ENCODE peak calls at places on chromosome 4, in six cellular contexts. One of them, this sample, is unnamed.
A peak's percentile ranks its signal among the peaks of the same experiment; 100 is the strongest.

GRCh38 chr4:53717064-53717549 is 125.8 kb upstream of the LNX1 start:
- DNase-seq in aorta: no peak
- DNase-seq in mammary epithelial cell: no peak
- DNase-seq in fibroblast of the aortic adventitia: no peak
- DNase-seq in neural progenitor cell: no peak
- DNase-seq in AG04449: no peak
- DNase-seq in this sample: no peak

GRCh38 chr4:13548984-13549546 is 4.8 kb upstream of the NKX3-2 start:
- DNase-seq in neural progenitor cell: peak; percentile 93
- DNase-seq in mammary epithelial cell: peak; percentile 70
- DNase-seq in fibroblast of the aortic adventitia: peak; percentile 83
- DNase-seq in aorta: peak; percentile 85
- DNase-seq in AG04449: peak; percentile 9
- DNase-seq in this sample: peak; percentile 59

GRCh38 chr4:16591867-16592266 is 306.6 kb downstream of the LDB2 start:
- DNase-seq in neural progenitor cell: peak; percentile 85
- DNase-seq in mammary epithelial cell: no peak
- DNase-seq in fibroblast of the aortic adventitia: no peak
- DNase-seq in aorta: no peak
- DNase-seq in AG04449: no peak
- DNase-seq in this sample: no peak

GRCh38 chr4:175127314-175127713 is 209.2 kb downstream of the ADAM29 start:
- DNase-seq in fibroblast of the aortic adventitia: no peak
- DNase-seq in mammary epithelial cell: peak; percentile 82
- DNase-seq in neural progenitor cell: no peak
- DNase-seq in aorta: no peak
- DNase-seq in AG04449: no peak
- DNase-seq in this sample: peak; percentile 89

GRCh38 chr4:39563448-39563847 is 36.2 kb upstream of the UGDH start:
- DNase-seq in fibroblast of the aortic adventitia: no peak
- DNase-seq in AG04449: no peak
- DNase-seq in mammary epithelial cell: no peak
- DNase-seq in aorta: no peak
- DNase-seq in neural progenitor cell: no peak
- DNase-seq in this sample: peak; percentile 49

GRCh38 chr4:28226962-28227361 is 1366.3 kb downstream of the STIM2 start:
- DNase-seq in neural progenitor cell: no peak
- DNase-seq in mammary epithelial cell: no peak
- DNase-seq in aorta: no peak
- DNase-seq in AG04449: no peak
- DNase-seq in fibroblast of the aortic adventitia: no peak
- DNase-seq in this sample: peak; percentile 52

GRCh38 chr4:23819041-23819511 is 70.8 kb downstream of the PPARGC1A start:
- DNase-seq in mammary epithelial cell: no peak
- DNase-seq in AG04449: no peak
- DNase-seq in aorta: peak; percentile 43
- DNase-seq in fibroblast of the aortic adventitia: no peak
- DNase-seq in neural progenitor cell: no peak
- DNase-seq in this sample: no peak

GRCh38 chr4:71283642-71284257 is 55.1 kb upstream of the SLC4A4 start:
- DNase-seq in aorta: no peak
- DNase-seq in AG04449: no peak
- DNase-seq in fibroblast of the aortic adventitia: no peak
- DNase-seq in mammary epithelial cell: no peak
- DNase-seq in neural progenitor cell: no peak
- DNase-seq in this sample: no peak

GRCh38 chr4:37480509-37480908 is 205.7 kb downstream of the RELL1 start:
- DNase-seq in fibroblast of the aortic adventitia: no peak
- DNase-seq in aorta: no peak
- DNase-seq in mammary epithelial cell: no peak
- DNase-seq in AG04449: no peak
- DNase-seq in neural progenitor cell: no peak
- DNase-seq in this sample: no peak

GRCh38 chr4:2816401-2816954 is 23.6 kb downstream of the SH3BP2 start:
- DNase-seq in neural progenitor cell: no peak
- DNase-seq in aorta: no peak
- DNase-seq in fibroblast of the aortic adventitia: no peak
- DNase-seq in AG04449: no peak
- DNase-seq in mammary epithelial cell: no peak
- DNase-seq in this sample: no peak
- H3K4me3 ChIP-seq in neural progenitor cell: no peak overlapping the region
- H3K4me3 ChIP-seq in aorta: no peak overlapping the region
- H3K4me3 ChIP-seq in fibroblast of the aortic adventitia: no peak overlapping the region
- H3K4me3 ChIP-seq in AG04449: no peak overlapping the region
- H3K4me3 ChIP-seq in mammary epithelial cell: no peak overlapping the region
- H3K4me3 ChIP-seq in this sample: no peak overlapping the region

GRCh38 chr4:183798249-183798920 is 106.7 kb upstream of the STOX2 start:
- DNase-seq in fibroblast of the aortic adventitia: no peak
- DNase-seq in aorta: no peak
- DNase-seq in mammary epithelial cell: peak; percentile 40
- DNase-seq in neural progenitor cell: peak; percentile 42
- DNase-seq in AG04449: no peak
- DNase-seq in this sample: peak; percentile 9

GRCh38 chr4:183801460-183802168 is 103.5 kb upstream of the STOX2 start:
- DNase-seq in aorta: no peak
- DNase-seq in mammary epithelial cell: no peak
- DNase-seq in AG04449: no peak
- DNase-seq in neural progenitor cell: no peak
- DNase-seq in fibroblast of the aortic adventitia: no peak
- DNase-seq in this sample: no peak

GRCh38 chr4:183798921-183799307 is 106.2 kb upstream of the STOX2 start:
- DNase-seq in AG04449: no peak
- DNase-seq in aorta: no peak
- DNase-seq in fibroblast of the aortic adventitia: no peak
- DNase-seq in neural progenitor cell: peak; percentile 67
- DNase-seq in mammary epithelial cell: peak; percentile 6
- DNase-seq in this sample: no peak

GRCh38 chr4:183797041-183797444 is 108.1 kb upstream of the STOX2 start:
- DNase-seq in mammary epithelial cell: peak; percentile 32
- DNase-seq in AG04449: no peak
- DNase-seq in fibroblast of the aortic adventitia: no peak
- DNase-seq in aorta: no peak
- DNase-seq in neural progenitor cell: peak; percentile 35
- DNase-seq in this sample: no peak

DNA sequence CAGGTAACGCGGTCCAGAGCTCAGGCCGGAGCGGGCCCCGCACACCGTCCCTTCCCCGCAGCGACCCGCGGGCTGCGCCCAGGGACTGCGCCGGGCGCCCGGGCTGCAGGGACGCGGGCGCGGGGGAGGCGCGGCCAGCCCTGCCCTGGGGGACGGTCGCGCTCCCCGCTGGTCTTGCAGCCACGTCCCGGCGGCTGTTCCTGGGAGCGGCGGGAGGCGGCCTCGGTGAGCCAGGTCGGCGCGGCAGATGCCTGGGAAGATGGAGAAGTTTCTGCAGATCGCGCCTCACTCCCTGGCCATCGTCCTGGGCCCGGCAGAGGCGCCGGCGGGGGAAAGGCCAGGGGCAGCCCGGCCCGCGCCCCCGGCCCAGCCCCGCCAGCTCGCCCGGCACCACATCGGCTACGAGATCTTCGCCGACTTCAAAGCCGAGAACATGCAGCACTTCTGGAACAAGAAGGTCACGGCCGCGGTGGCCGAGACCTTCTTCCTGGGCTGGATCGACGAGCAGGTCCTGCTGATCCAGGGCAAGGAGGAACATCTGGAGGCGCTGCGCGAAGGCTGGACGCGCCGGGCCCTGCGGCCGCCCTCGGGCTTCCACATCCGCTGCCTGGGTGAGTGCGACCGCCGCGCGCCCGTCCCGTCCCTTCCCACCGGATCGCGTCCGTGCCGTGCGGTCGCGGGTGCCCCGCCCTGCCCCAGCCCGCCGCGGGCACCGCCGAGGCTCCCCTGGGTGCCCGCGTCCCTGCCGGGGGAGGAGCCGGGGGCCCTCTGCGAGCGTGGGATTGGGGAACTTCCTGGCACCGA is 107.5 kb upstream of the STOX2 start:
- DNase-seq in neural progenitor cell: peak; percentile 73
- DNase-seq in AG04449: no peak
- DNase-seq in mammary epithelial cell: peak; percentile 48
- DNase-seq in fibroblast of the aortic adventitia: peak; percentile 3
- DNase-seq in aorta: no peak
- DNase-seq in this sample: peak; percentile 9
- H3K4me3 ChIP-seq in neural progenitor cell: peak overlapping the region; percentile 52
- H3K4me3 ChIP-seq in AG04449: peak overlapping the region; percentile 29
- H3K4me3 ChIP-seq in mammary epithelial cell: peak overlapping the region; percentile 52
- H3K4me3 ChIP-seq in fibroblast of the aortic adventitia: peak overlapping the region; percentile 44
- H3K4me3 ChIP-seq in aorta: peak overlapping the region; percentile 22
- H3K4me3 ChIP-seq in this sample: peak overlapping the region; percentile 53

GRCh38 chr4:18508801-18509200 is 487.2 kb upstream of the LCORL start:
- DNase-seq in aorta: no peak
- DNase-seq in mammary epithelial cell: no peak
- DNase-seq in neural progenitor cell: no peak
- DNase-seq in AG04449: no peak
- DNase-seq in fibroblast of the aortic adventitia: no peak
- DNase-seq in this sample: no peak
- H3K4me3 ChIP-seq in aorta: no peak overlapping the region
- H3K4me3 ChIP-seq in mammary epithelial cell: no peak overlapping the region
- H3K4me3 ChIP-seq in neural progenitor cell: no peak overlapping the region
- H3K4me3 ChIP-seq in AG04449: no peak overlapping the region
- H3K4me3 ChIP-seq in fibroblast of the aortic adventitia: no peak overlapping the region
- H3K4me3 ChIP-seq in this sample: no peak overlapping the region

GRCh38 chr4:41120297-41121217 is 93.8 kb downstream of the APBB2 start:
- DNase-seq in AG04449: no peak
- DNase-seq in neural progenitor cell: no peak
- DNase-seq in aorta: peak; percentile 67
- DNase-seq in fibroblast of the aortic adventitia: peak; percentile 87
- DNase-seq in mammary epithelial cell: peak; percentile 45
- DNase-seq in this sample: peak; percentile 78
- H3K4me3 ChIP-seq in AG04449: no peak overlapping the region
- H3K4me3 ChIP-seq in neural progenitor cell: no peak overlapping the region
- H3K4me3 ChIP-seq in aorta: peak overlapping the region; percentile 23
- H3K4me3 ChIP-seq in fibroblast of the aortic adventitia: peak overlapping the region; percentile 28
- H3K4me3 ChIP-seq in mammary epithelial cell: no peak overlapping the region
- H3K4me3 ChIP-seq in this sample: no peak overlapping the region

GRCh38 chr4:98659106-98659592 is 738 bp upstream of the TSPAN5 start:
- DNase-seq in mammary epithelial cell: peak; percentile 35
- DNase-seq in neural progenitor cell: peak; percentile 43
- DNase-seq in aorta: no peak
- DNase-seq in fibroblast of the aortic adventitia: peak; percentile 60
- DNase-seq in AG04449: no peak
- DNase-seq in this sample: peak; percentile 18

GRCh38 chr4:98653890-98654867 is 4.2 kb downstream of the TSPAN5 start:
- DNase-seq in aorta: no peak
- DNase-seq in AG04449: peak; percentile 89
- DNase-seq in neural progenitor cell: no peak
- DNase-seq in mammary epithelial cell: peak; percentile 80
- DNase-seq in fibroblast of the aortic adventitia: peak; percentile 88
- DNase-seq in this sample: peak; percentile 88

GRCh38 chr4:98657531-98658286 is 702 bp downstream of the TSPAN5 start:
- DNase-seq in fibroblast of the aortic adventitia: peak; percentile 69
- DNase-seq in neural progenitor cell: peak; percentile 72
- DNase-seq in AG04449: no peak
- DNase-seq in aorta: peak; percentile 55
- DNase-seq in mammary epithelial cell: peak; percentile 81
- DNase-seq in this sample: peak; percentile 78

GRCh38 chr4:98658287-98659105 is at the start of gene TSPAN5:
- DNase-seq in AG04449: no peak
- DNase-seq in aorta: peak; percentile 89
- DNase-seq in fibroblast of the aortic adventitia: peak; percentile 63
- DNase-seq in neural progenitor cell: peak; percentile 95
- DNase-seq in mammary epithelial cell: peak; percentile 80
- DNase-seq in this sample: peak; percentile 40

GRCh38 chr4:98656443-98656842 is 2.0 kb downstream of the TSPAN5 start:
- DNase-seq in fibroblast of the aortic adventitia: no peak
- DNase-seq in neural progenitor cell: no peak
- DNase-seq in AG04449: no peak
- DNase-seq in aorta: no peak
- DNase-seq in mammary epithelial cell: no peak
- DNase-seq in this sample: no peak
- H3K4me3 ChIP-seq in fibroblast of the aortic adventitia: peak overlapping the region; percentile 89
- H3K4me3 ChIP-seq in neural progenitor cell: peak overlapping the region; percentile 80
- H3K4me3 ChIP-seq in AG04449: peak overlapping the region; percentile 92
- H3K4me3 ChIP-seq in aorta: peak overlapping the region; percentile 27
- H3K4me3 ChIP-seq in mammary epithelial cell: no peak overlapping the region
- H3K4me3 ChIP-seq in this sample: no peak overlapping the region

DNA sequence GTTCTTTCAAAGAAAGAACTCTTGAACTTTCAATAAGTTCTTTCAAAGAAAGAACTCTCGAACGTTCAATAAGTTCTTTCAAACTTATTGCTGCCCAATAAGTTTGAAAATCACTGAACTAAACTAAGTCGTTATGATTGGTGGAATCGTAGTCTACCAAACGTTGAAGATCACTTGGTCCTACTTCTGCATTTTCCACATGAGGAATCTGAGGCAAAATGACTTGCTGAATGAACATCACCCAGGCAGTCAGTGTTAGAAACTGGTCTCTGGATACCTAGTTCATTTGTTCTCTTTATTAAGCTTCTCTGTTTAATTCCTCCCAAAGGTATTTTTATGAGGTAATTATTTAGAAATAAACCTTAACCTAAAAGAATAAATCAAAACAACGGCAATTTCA is 7.1 kb upstream of the CNOT6L start:
- DNase-seq in neural progenitor cell: no peak
- DNase-seq in AG04449: no peak
- DNase-seq in mammary epithelial cell: no peak
- DNase-seq in fibroblast of the aortic adventitia: no peak
- DNase-seq in aorta: no peak
- DNase-seq in this sample: no peak
- H3K4me3 ChIP-seq in neural progenitor cell: no peak overlapping the region
- H3K4me3 ChIP-seq in AG04449: no peak overlapping the region
- H3K4me3 ChIP-seq in mammary epithelial cell: no peak overlapping the region
- H3K4me3 ChIP-seq in fibroblast of the aortic adventitia: no peak overlapping the region
- H3K4me3 ChIP-seq in aorta: no peak overlapping the region
- H3K4me3 ChIP-seq in this sample: no peak overlapping the region

This sample was measured in bronchial epithelial cell.